ENCODE peak calls at places on chromosomes 4 and X, in four cellular contexts. M is HepG2, F is A549, I is K562. N is an unnamed sample.

GRCh38 chrX:40877869-40878268 is 142.5 kb upstream of the MED14 start:
- DNase-seq in M (peak), F (peak), I (peak), N (no peak)

GRCh38 chr4:73021634-73022033 is 47.9 kb downstream of the COX18 start:
- DNase-seq in M (peak), F (peak), I (peak), N (no peak)

GRCh38 chr4:109183851-109184345 is 118.6 kb downstream of the COL25A1 start:
- DNase-seq in M (no peak), F (no peak), I (no peak), N (no peak)

GRCh38 chr4:53908661-53909078 is 155.7 kb downstream of the CHIC2 start:
- DNase-seq in M (peak), F (peak), I (peak), N (no peak)

GRCh38 chr4:184282895-184283654 is 65.4 kb upstream of the ENPP6 start:
- DNase-seq in M (no peak), F (no peak), I (no peak), N (no peak)

GRCh38 chr4:106494066-106494465 is 125.5 kb upstream of the GIMD1 start:
- DNase-seq in M (no peak), F (no peak), I (no peak), N (no peak)

GRCh38 chr4:2929469-2929868 is 33.7 kb downstream of the NOP14 start:
- DNase-seq in M (no peak), F (no peak), I (no peak), N (no peak)

GRCh38 chrX:103716967-103717366 is 6.3 kb downstream of the TMEM31 start:
- DNase-seq in M (no peak), F (peak), I (no peak), N (no peak)

GRCh38 chr4:137611998-137612700 is 79.9 kb upstream of the PCDH18 start:
- DNase-seq in M (no peak), F (no peak), I (no peak), N (no peak)

GRCh38 chrX:1593286-1594271 is 2.2 kb downstream of the AKAP17A start:
- DNase-seq in M (no peak), F (no peak), I (no peak), N (no peak)

GRCh38 chr4:25552580-25553271 is 102.9 kb upstream of the SLC34A2 start:
- DNase-seq in M (no peak), F (peak), I (no peak), N (no peak)

GRCh38 chrX:150935466-150935865 is 37.0 kb upstream of the CD99L2 start:
- DNase-seq in M (no peak), F (peak), I (no peak), N (no peak)

GRCh38 chr4:123438031-123438430 is 41.4 kb downstream of the SPRY1 start:
- DNase-seq in M (no peak), F (no peak), I (no peak), N (no peak)

GRCh38 chr4:52250124-52250523 is 199.0 kb downstream of the SPATA18 start:
- DNase-seq in M (no peak), F (no peak), I (no peak), N (no peak)

GRCh38 chrX:119729408-119730201 is 28.8 kb upstream of the SOWAHD start:
- DNase-seq in M (peak), F (peak), I (peak), N (peak)

GRCh38 chr4:92814677-92815076 is 510.9 kb downstream of the GRID2 start:
- DNase-seq in M (no peak), F (no peak), I (no peak), N (no peak)

GRCh38 chr4:25792200-25792791 is 70.5 kb downstream of the SEL1L3 start:
- DNase-seq in M (peak), F (peak), I (peak), N (peak)

GRCh38 chrX:154840856-154841255 is 6.4 kb upstream of the SMIM9 start:
- DNase-seq in M (peak), F (peak), I (peak), N (no peak)

GRCh38 chr4:74671074-74671698 is 123.1 kb downstream of the BTC start:
- DNase-seq in M (peak), F (peak), I (peak), N (peak)

GRCh38 chr4:74531952-74532794 is 87.2 kb downstream of the AREG start:
- DNase-seq in M (peak), F (peak), I (peak), N (no peak)

GRCh38 chrX:113868716-113869115 is 715.2 kb upstream of the HTR2C start:
- DNase-seq in M (no peak), F (no peak), I (no peak), N (no peak)

GRCh38 chrX:79146552-79147390 is 2.3 kb downstream of the GPR174 start:
- DNase-seq in M (no peak), F (no peak), I (no peak), N (no peak)

GRCh38 chrX:78527263-78527662 is 131.9 kb downstream of the RTL3 start:
- DNase-seq in M (no peak), F (no peak), I (no peak), N (no peak)

GRCh38 chr4:36944227-36944626 is 300.3 kb upstream of the NWD2 start:
- DNase-seq in M (no peak), F (no peak), I (no peak), N (no peak)

GRCh38 chr4:39429476-39430310 is 23.0 kb downstream of the KLB start:
- DNase-seq in M (peak), F (no peak), I (no peak), N (no peak)

GRCh38 chr4:125041372-125041930 is 273.3 kb upstream of the FAT4 start:
- DNase-seq in M (no peak), F (no peak), I (no peak), N (no peak)

GRCh38 chrX:39808471-39808917 is 289.3 kb downstream of the BCOR start:
- DNase-seq in M (no peak), F (no peak), I (no peak), N (no peak)

GRCh38 chr4:48109413-48110263 is 24.4 kb downstream of the TXK start:
- DNase-seq in M (peak), F (peak), I (no peak), N (no peak)

GRCh38 chr4:30605616-30606015 is 114.6 kb upstream of the PCDH7 start:
- DNase-seq in M (no peak), F (no peak), I (no peak), N (no peak)

DNA sequence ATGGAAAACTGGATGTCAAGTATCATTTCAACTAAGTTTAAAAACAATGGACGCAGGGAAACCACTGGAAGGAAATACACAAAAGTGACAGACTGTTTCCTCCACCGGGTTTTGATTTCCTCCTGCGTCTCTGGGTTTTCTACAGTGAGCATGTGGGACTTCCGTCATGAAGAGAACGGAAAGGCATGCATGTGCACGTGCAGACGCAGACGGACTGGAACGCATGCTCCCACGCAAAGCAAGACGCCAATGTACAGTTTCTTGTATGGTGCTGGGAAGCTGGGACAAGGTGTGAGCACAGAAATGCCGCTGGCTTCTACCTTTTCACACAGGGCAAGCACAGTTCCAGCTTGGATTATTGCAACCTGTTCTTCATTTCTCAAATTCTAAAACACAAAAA is 30.3 kb upstream of the C4orf50 start:
- DNase-seq in M (no peak), F (no peak), I (no peak), N (no peak)
- TF ChIP-seq CTCF in M (no peak), F (no peak), I (no peak), N (no peak)

GRCh38 chrX:3141031-3141430 is 99.8 kb downstream of the ARSF start:
- DNase-seq in M (no peak), F (no peak), I (no peak), N (no peak)
- TF ChIP-seq NR3C1 in M (no peak), F (no peak), I (no peak), N (no peak)

GRCh38 chrX:19535481-19535880 is 20.2 kb upstream of the MAP3K15 start:
- DNase-seq in M (peak), F (peak), I (no peak), N (no peak)
- TF ChIP-seq CTCF in M (no peak), F (peak), I (peak), N (no peak)

GRCh38 chrX:10744011-10744410 is 123.6 kb upstream of the MID1 start:
- DNase-seq in M (no peak), F (no peak), I (no peak), N (no peak)

GRCh38 chrX:10741496-10742048 is 121.2 kb upstream of the MID1 start:
- DNase-seq in M (no peak), F (no peak), I (no peak), N (no peak)

DNA sequence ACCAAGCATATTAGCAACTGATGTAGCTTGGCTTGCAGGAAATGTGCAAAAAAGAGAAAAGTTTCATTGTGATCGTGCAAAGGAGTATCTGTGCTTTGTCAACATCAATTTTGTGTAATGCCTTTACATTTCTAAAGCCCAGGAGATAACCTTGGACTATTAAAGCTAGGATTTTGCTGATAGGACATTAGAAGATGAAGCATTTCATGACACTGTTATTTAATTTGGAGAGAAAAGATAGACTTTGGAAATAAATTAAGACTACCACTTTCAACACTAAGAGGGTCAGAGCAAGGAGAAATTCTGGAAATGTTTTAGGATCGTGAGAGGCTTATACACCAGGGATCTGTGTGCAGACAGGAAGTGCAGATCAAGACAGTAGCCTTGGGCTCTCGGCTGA is 120.6 kb upstream of the MID1 start:
- DNase-seq in M (no peak), F (no peak), I (no peak), N (no peak)
- TF ChIP-seq NR3C1 in M (no peak), F (no peak), I (no peak), N (no peak)

GRCh38 chrX:18390941-18391538 is 34.4 kb upstream of the CDKL5 start:
- DNase-seq in M (peak), F (peak), I (peak), N (peak)
- TF ChIP-seq CTCF in M (peak), F (peak), I (peak), N (no peak)

DNA sequence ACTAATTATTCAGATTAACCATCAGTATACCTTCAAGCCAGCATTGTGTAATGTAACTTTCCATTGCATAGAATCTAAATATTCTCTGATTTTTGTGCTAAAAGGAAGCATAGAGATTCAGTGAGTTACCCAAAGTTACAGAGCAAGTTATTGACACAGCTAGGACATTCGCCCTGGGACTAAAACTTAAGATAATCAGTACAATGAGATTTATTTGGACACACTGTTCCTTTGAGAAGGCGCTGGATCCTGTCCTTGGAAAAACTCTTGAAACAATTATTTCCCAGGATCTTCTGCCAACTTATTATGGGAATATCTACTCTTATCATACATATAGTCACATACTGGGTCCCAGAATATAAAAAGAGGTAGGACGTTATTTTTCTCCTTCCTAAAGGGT is 392.0 kb downstream of the UBE2NL start:
- DNase-seq in M (no peak), F (no peak), I (no peak), N (no peak)
- TF ChIP-seq NR3C1 in M (no peak), F (no peak), I (no peak), N (no peak)

DNA sequence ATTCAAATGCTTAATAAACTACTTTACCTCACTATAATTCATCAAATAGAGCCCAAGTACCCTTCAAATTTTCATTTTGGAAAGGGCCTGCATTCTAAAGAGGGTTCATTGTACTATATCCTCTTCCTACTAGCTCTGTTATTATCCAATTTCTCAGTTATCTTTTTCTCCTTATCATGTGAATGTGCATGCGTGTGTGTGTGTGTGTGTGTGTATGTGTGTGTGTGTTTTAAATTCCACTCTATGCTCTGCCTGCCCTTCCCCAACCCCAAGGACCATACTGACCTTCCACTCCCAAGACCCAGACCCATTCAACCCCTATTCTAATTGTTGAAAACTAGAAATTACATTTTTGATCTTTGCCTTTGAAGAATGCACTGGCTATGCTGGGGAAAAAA is 33.3 kb downstream of the CASK start:
- DNase-seq in M (no peak), F (no peak), I (no peak), N (no peak)
- TF ChIP-seq CTCF in M (no peak), F (no peak), I (no peak), N (no peak)

DNA sequence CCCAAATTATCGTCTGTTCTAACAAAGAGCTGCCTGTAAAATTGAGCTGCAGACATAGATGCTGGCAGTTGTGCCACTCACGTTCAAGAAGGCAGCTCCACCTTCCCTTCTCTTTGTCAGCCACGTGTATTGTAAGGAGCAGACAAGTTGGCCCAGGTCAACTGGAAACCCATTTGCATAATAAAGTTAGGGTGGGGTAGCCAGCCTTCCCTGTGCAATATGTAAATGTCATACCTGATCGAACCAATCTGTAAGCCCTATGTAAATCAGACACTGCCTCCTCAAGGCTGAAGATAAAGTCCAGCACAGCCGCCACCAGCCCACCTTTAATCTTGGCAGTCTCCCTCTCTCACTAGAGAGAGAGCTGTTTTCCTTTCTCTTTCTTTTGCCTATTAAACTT is 117.2 kb downstream of the TMEM144 start:
- DNase-seq in M (no peak), F (no peak), I (no peak), N (peak)
- TF ChIP-seq NR3C1 in M (no peak), F (no peak), I (no peak), N (no peak)

DNA sequence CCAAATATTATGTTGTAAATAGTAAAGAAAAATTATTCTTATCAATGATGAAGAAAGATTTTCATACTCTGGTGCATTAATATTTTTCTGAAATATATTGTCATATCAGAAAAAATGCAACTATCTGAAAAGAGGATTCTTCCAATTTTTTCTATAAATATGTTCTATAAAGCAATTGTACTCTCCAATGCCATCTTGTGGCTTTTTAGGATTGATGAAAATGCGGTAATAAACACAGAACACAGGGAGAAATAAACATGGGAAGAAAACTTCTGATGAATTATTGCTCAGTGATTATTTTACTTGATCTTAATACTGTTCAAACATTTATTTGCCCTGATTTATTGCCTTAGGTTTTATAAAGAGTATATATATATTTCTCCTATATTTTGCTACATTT is 215.4 kb downstream of the IL1RAPL1 start:
- DNase-seq in M (no peak), F (no peak), I (no peak), N (no peak)
- TF ChIP-seq CTCF in M (no peak), F (no peak), I (no peak), N (no peak)